ENCODE peak calls at places on chromosomes 1 and 21, in nine cellular contexts. Z, U, D, H, C, N, O, Y and B are unnamed samples.

GRCh38 chr21:41410767-41411448 is 15.1 kb upstream of the MX1 start:
- DNase-seq in U (no peak), D (no peak), Z (peak), O (no peak), C (no peak), H (no peak), N (no peak), Y (no peak), B (no peak)

GRCh38 chr21:41366522-41367151 is 4.8 kb downstream of the MX2 start:
- DNase-seq in N (no peak), D (no peak), U (peak), C (peak), Z (no peak), Y (peak), O (peak), H (peak), B (no peak)

GRCh38 chr1:42844592-42845140 is 1.7 kb upstream of the ZNF691 start:
- DNase-seq in U (peak), H (no peak), N (no peak), D (no peak), O (no peak), C (no peak), Y (peak), Z (no peak), B (no peak)

GRCh38 chr1:218380125-218380977 is 35.2 kb downstream of the TGFB2 start:
- DNase-seq in H (peak), O (peak), N (no peak), D (no peak), C (peak), Y (peak), Z (no peak), U (no peak), B (no peak)

GRCh38 chr1:244049969-244050834 is 881 bp upstream of the ZBTB18 start:
- DNase-seq in D (peak), O (peak), C (no peak), Z (no peak), Y (peak), U (peak), H (no peak), N (no peak), B (no peak)

GRCh38 chr1:218735436-218735835 is 390.3 kb downstream of the TGFB2 start:
- DNase-seq in O (no peak), N (no peak), H (peak), Z (no peak), Y (peak), U (no peak), D (no peak), C (no peak), B (no peak)

GRCh38 chr1:196438324-196438723 is 169.9 kb downstream of the KCNT2 start:
- DNase-seq in N (no peak), C (no peak), O (no peak), Y (no peak), D (no peak), U (no peak), Z (no peak), H (peak), B (no peak)

GRCh38 chr1:36306210-36306901 is at the start of gene SH3D21:
- DNase-seq in U (peak), C (peak), Z (peak), N (peak), D (peak), Y (peak), O (peak), H (peak), B (peak)

GRCh38 chr1:44359234-44359937 is 4.3 kb upstream of the ERI3 start:
- DNase-seq in C (no peak), N (no peak), O (no peak), D (no peak), Z (no peak), H (no peak), U (no peak), Y (no peak), B (no peak)

GRCh38 chr1:226411619-226412018 is 3.7 kb upstream of the PARP1 start:
- DNase-seq in H (no peak), D (no peak), U (no peak), O (no peak), Z (no peak), Y (no peak), C (peak), N (no peak), B (no peak)

GRCh38 chr1:85850238-85850637 is 142.0 kb upstream of the ZNHIT6 start:
- DNase-seq in C (no peak), N (no peak), Z (no peak), Y (peak), U (no peak), O (no peak), H (peak), D (no peak), B (no peak)

DNA sequence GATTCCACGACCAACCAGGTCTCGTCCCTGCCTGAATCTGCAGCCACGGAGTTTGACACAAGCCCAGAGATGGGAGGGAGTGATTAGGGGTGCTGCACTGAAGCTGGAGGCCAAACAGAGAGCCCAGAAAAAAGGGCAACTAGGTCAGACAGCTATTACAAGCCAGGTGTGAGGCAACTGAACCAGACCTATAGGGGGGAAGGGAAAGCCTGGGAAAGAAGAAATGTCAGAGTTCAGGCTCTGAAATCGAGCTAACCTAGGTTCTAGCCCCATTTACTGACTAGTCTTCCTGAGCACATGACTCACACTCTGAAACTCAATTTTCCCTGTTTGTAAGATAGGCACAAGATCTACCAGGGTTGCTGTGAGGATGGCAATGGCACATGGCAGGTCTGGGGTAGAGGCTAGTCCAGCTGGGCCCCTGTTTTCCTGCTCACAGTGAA is 1.7 kb downstream of the DHCR24 start:
- DNase-seq in Y (no peak), U (no peak), O (no peak), D (no peak), Z (no peak), H (no peak), N (peak), C (no peak), B (no peak)
- H3K4me3 ChIP-seq in Y (peak), U (peak), O (peak), D (peak), Z (no peak), H (peak), N (no peak), C (peak), B (no peak)

DNA sequence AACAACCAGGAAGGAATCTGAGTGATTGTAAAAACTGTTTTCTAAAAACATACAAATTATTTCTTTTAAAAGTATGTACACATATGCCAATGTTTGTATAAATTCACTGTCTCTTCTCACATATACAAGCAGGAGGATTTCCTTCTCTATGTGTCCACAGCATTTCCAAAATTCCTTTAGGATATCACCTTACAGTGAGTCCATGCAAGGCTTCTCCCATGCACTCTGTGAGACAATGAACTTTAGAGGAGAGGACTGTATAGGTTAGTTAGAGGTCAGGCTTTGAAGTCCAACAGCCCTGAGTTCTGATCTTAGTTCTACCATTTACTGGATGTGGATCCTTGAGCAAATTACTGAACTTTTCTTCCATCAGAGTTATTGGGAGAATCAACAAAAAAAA is 34.1 kb upstream of the USH2A start:
- DNase-seq in U (no peak), Z (no peak), O (no peak), N (no peak), H (no peak), D (no peak), C (no peak), Y (peak), B (no peak)
- H3K4me3 ChIP-seq in U (no peak), Z (no peak), O (no peak), N (no peak), H (no peak), D (no peak), C (no peak), Y (no peak), B (no peak)

DNA sequence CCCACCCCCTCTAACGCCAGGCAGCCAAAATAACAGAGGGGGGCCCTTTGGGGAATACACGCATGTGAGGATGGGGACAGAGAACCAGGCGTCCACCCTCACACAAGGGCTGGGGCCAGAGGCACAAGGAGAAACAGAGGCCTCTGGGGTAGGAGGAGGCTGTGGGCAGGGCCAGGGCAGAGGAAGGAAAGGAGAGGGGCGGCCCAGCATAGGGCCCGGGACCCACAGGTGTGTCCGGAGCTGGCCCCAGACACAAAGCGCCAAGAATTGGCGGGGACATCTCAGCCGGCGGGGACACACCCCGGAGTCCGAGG is 6.7 kb downstream of the PLEKHG5 start:
- DNase-seq in C (no peak), N (no peak), O (no peak), H (no peak), Z (no peak), D (no peak), Y (no peak), U (no peak), B (no peak)
- H3K4me3 ChIP-seq in C (peak), N (peak), O (peak), H (peak), Z (peak), D (peak), Y (no peak), U (no peak), B (no peak)

GRCh38 chr21:45475797-45476570 is 66.3 kb downstream of the SLC19A1 start:
- DNase-seq in C (no peak), H (no peak), Y (no peak), O (no peak), U (no peak), Z (no peak), N (no peak), D (peak), B (no peak)
- H3K4me3 ChIP-seq in C (no peak), H (no peak), Y (no peak), O (no peak), U (no peak), Z (no peak), N (no peak), D (no peak), B (no peak)

GRCh38 chr1:37752583-37753471 is 12.1 kb downstream of the EPHA10 start:
- DNase-seq in O (no peak), H (no peak), Z (no peak), Y (peak), D (peak), N (peak), C (peak), U (no peak), B (no peak)
- H3K4me3 ChIP-seq in O (peak), H (no peak), Z (peak), Y (peak), D (peak), N (peak), C (peak), U (no peak), B (no peak)

DNA sequence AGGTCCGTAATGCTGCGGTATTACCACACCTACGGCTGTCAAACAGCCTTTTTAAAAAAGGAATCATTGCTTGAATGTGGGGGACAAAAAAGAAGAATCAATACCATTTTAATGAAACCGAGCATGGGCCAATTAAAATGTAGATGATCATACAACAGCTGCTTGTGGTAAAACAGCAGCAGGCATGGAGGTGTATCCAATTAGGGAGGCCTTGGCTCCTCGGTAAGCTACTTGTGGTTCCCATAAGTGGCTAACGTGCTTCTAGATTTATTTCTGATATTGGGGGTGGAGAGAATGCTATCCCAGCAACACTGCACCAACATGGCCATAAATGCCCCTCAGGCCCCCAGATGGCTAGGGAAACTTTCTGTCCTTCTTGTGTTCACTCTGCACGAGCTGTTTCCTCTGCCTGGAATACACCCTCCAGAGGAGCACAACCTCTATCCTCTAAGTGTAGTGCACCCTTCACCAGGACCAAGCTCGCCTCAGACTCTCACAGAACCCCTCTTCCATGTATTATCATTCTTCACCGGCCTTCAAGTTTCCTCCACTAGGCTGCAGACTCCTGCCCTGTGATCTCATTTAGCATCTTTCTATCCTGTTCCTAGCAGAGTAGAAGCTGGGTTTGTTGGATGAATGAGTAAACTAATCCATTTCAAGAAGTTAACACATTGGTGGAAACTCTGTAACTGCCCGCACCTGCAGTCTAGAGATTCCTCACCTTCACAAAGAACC is 1.6 kb downstream of the PTPN14 start:
- DNase-seq in O (no peak), D (no peak), Z (no peak), C (no peak), H (peak), Y (peak), N (no peak), U (no peak), B (no peak)
- H3K4me3 ChIP-seq in O (peak), D (peak), Z (peak), C (peak), H (peak), Y (peak), N (peak), U (no peak), B (peak)

GRCh38 chr1:157156058-157156541 is 17.9 kb upstream of the ETV3 start:
- DNase-seq in D (peak), U (peak), Y (peak), H (peak), C (peak), O (peak), N (peak), Z (peak), B (peak)
- H3K4me3 ChIP-seq in D (peak), U (peak), Y (no peak), H (no peak), C (no peak), O (peak), N (peak), Z (no peak), B (no peak)

GRCh38 chr1:203477748-203478147 is 2.1 kb downstream of the PRELP start:
- DNase-seq in C (no peak), Z (no peak), Y (no peak), H (no peak), N (no peak), U (no peak), O (no peak), D (no peak), B (peak)
- H3K4me3 ChIP-seq in C (peak), Z (peak), Y (no peak), H (peak), N (no peak), U (no peak), O (peak), D (peak), B (no peak)